ENCODE peak calls at places on chromosomes 3 and 15, in four cellular contexts. One of them, this sample, is unnamed. For H3K9me3, the result is how much of the 10 kb centered on the place peaks cover.

GRCh38 chr15:94265009-94265408 is 33.6 kb downstream of the MCTP2 start:
- DNase-seq in ovary: no peak
- DNase-seq in transverse colon: no peak
- DNase-seq in AG04450: no peak
- DNase-seq in this sample: no peak

GRCh38 chr3:194339356-194339755 is 11.8 kb downstream of the CPN2 start:
- DNase-seq in transverse colon: no peak
- DNase-seq in AG04450: no peak
- DNase-seq in ovary: no peak
- DNase-seq in this sample: no peak

GRCh38 chr3:62387251-62387650 is 13.9 kb upstream of the FEZF2 start:
- DNase-seq in ovary: no peak
- DNase-seq in AG04450: no peak
- DNase-seq in transverse colon: no peak
- DNase-seq in this sample: no peak

GRCh38 chr15:98548172-98548971 is 100.0 kb upstream of the IGF1R start:
- DNase-seq in transverse colon: peak
- DNase-seq in ovary: peak
- DNase-seq in AG04450: peak
- DNase-seq in this sample: peak

GRCh38 chr15:70492240-70493177 is 270.8 kb downstream of the UACA start:
- DNase-seq in ovary: peak
- DNase-seq in transverse colon: peak
- DNase-seq in AG04450: no peak
- DNase-seq in this sample: peak

GRCh38 chr15:45842151-45842550 is 207.3 kb downstream of the SQOR start:
- DNase-seq in transverse colon: peak
- DNase-seq in AG04450: no peak
- DNase-seq in ovary: no peak
- DNase-seq in this sample: no peak

GRCh38 chr3:145035682-145036081 is 1064.1 kb downstream of the DIPK2A start:
- DNase-seq in transverse colon: no peak
- DNase-seq in ovary: no peak
- DNase-seq in AG04450: no peak
- DNase-seq in this sample: no peak

GRCh38 chr3:151477596-151478375 is 16.9 kb upstream of the IGSF10 start:
- DNase-seq in transverse colon: no peak
- DNase-seq in ovary: no peak
- DNase-seq in AG04450: no peak
- DNase-seq in this sample: no peak

GRCh38 chr3:126083138-126083445 is 832 bp downstream of the SLC41A3 start:
- DNase-seq in ovary: no peak
- DNase-seq in AG04450: no peak
- DNase-seq in transverse colon: no peak
- DNase-seq in this sample: no peak

GRCh38 chr3:140376136-140376889 is 301.6 kb upstream of the TRIM42 start:
- DNase-seq in AG04450: no peak
- DNase-seq in transverse colon: no peak
- DNase-seq in ovary: no peak
- DNase-seq in this sample: no peak

GRCh38 chr3:111589303-111590095 is 5.6 kb downstream of the ZBED2 start:
- DNase-seq in ovary: no peak
- DNase-seq in AG04450: no peak
- DNase-seq in transverse colon: no peak
- DNase-seq in this sample: no peak

GRCh38 chr3:140455476-140455875 is 222.4 kb upstream of the TRIM42 start:
- DNase-seq in transverse colon: no peak
- DNase-seq in ovary: no peak
- DNase-seq in AG04450: no peak
- DNase-seq in this sample: no peak

GRCh38 chr3:170437151-170437550 is 18.5 kb downstream of the CLDN11 start:
- DNase-seq in transverse colon: no peak
- DNase-seq in AG04450: no peak
- DNase-seq in ovary: no peak
- DNase-seq in this sample: no peak

GRCh38 chr3:59850352-59850870 is 800.6 kb upstream of the CFAP20DC start:
- DNase-seq in AG04450: no peak
- DNase-seq in transverse colon: no peak
- DNase-seq in ovary: no peak
- DNase-seq in this sample: no peak

GRCh38 chr3:63565220-63565619 is 87.3 kb upstream of the SNTN start:
- DNase-seq in transverse colon: no peak
- DNase-seq in ovary: no peak
- DNase-seq in AG04450: no peak
- DNase-seq in this sample: no peak

GRCh38 chr15:97504031-97504430 is 456.5 kb upstream of the ARRDC4 start:
- DNase-seq in ovary: no peak
- DNase-seq in AG04450: no peak
- DNase-seq in transverse colon: no peak
- DNase-seq in this sample: no peak

GRCh38 chr3:187473778-187474406 is 105.7 kb downstream of the RTP4 start:
- DNase-seq in AG04450: no peak
- DNase-seq in transverse colon: no peak
- DNase-seq in ovary: no peak
- DNase-seq in this sample: no peak

GRCh38 chr3:185527364-185527763 is 25.0 kb downstream of the LIPH start:
- DNase-seq in transverse colon: no peak
- DNase-seq in AG04450: no peak
- DNase-seq in ovary: no peak
- DNase-seq in this sample: no peak

GRCh38 chr3:157388976-157389375 is 47.7 kb upstream of the PTX3 start:
- DNase-seq in ovary: no peak
- DNase-seq in transverse colon: no peak
- DNase-seq in AG04450: peak
- DNase-seq in this sample: no peak

GRCh38 chr3:32973982-32974381 is 22.5 kb downstream of the CCR4 start:
- DNase-seq in ovary: no peak
- DNase-seq in transverse colon: no peak
- DNase-seq in AG04450: peak
- DNase-seq in this sample: no peak

GRCh38 chr3:133384331-133385027 is 15.4 kb upstream of the BFSP2 start:
- DNase-seq in AG04450: peak
- DNase-seq in transverse colon: peak
- DNase-seq in ovary: peak
- DNase-seq in this sample: peak

GRCh38 chr3:196553551-196553950 is 14.8 kb downstream of the WDR53 start:
- DNase-seq in ovary: no peak
- DNase-seq in transverse colon: no peak
- DNase-seq in AG04450: no peak
- DNase-seq in this sample: no peak

GRCh38 chr15:72472907-72473669 is 1.0 kb upstream of the ARIH1 start:
- DNase-seq in AG04450: no peak
- DNase-seq in ovary: no peak
- DNase-seq in transverse colon: no peak
- DNase-seq in this sample: no peak

GRCh38 chr3:105137911-105138310 is 228.8 kb upstream of the ALCAM start:
- DNase-seq in AG04450: no peak
- DNase-seq in ovary: no peak
- DNase-seq in transverse colon: no peak
- DNase-seq in this sample: no peak

GRCh38 chr15:31214158-31214863 is 112.3 kb upstream of the KLF13 start:
- DNase-seq in ovary: no peak
- DNase-seq in AG04450: no peak
- DNase-seq in transverse colon: no peak
- DNase-seq in this sample: no peak

GRCh38 chr15:55344206-55344605 is 25.2 kb downstream of the PIGB start:
- DNase-seq in transverse colon: no peak
- DNase-seq in AG04450: no peak
- DNase-seq in ovary: no peak
- DNase-seq in this sample: no peak

GRCh38 chr3:46369675-46370132 is 1.0 kb upstream of the CCR5 start:
- DNase-seq in ovary: no peak
- DNase-seq in transverse colon: no peak
- DNase-seq in AG04450: no peak
- DNase-seq in this sample: no peak

GRCh38 chr3:165256554-165256953 is 60.4 kb upstream of the SLITRK3 start:
- DNase-seq in AG04450: no peak
- DNase-seq in transverse colon: no peak
- DNase-seq in ovary: no peak
- DNase-seq in this sample: no peak

GRCh38 chr3:76403556-76403955 is 618.2 kb upstream of the ZNF717 start:
- DNase-seq in transverse colon: no peak
- DNase-seq in ovary: no peak
- DNase-seq in AG04450: peak
- DNase-seq in this sample: no peak

GRCh38 chr15:85361306-85361705 is 19.1 kb upstream of the AKAP13 start:
- DNase-seq in ovary: no peak
- DNase-seq in transverse colon: no peak
- DNase-seq in AG04450: no peak
- DNase-seq in this sample: no peak

GRCh38 chr3:33439421-33440327 is 531 bp downstream of the UBP1 start:
- DNase-seq in transverse colon: peak
- DNase-seq in ovary: peak
- DNase-seq in AG04450: no peak
- DNase-seq in this sample: peak

GRCh38 chr3:120449701-120450216 is 1.0 kb downstream of the FSTL1 start:
- DNase-seq in ovary: peak
- DNase-seq in AG04450: no peak
- DNase-seq in transverse colon: no peak
- DNase-seq in this sample: no peak

GRCh38 chr3:42025388-42026138 is 63.7 kb upstream of the ULK4 start:
- DNase-seq in ovary: peak
- DNase-seq in transverse colon: peak
- DNase-seq in AG04450: peak
- DNase-seq in this sample: peak

GRCh38 chr3:107432013-107432515 is 54.8 kb downstream of the CCDC54 start:
- DNase-seq in AG04450: no peak
- DNase-seq in ovary: peak
- DNase-seq in transverse colon: peak
- DNase-seq in this sample: no peak

GRCh38 chr15:85356276-85356675 is 24.1 kb upstream of the AKAP13 start:
- DNase-seq in AG04450: no peak
- DNase-seq in ovary: no peak
- DNase-seq in transverse colon: no peak
- DNase-seq in this sample: no peak

GRCh38 chr15:89367485-89368451 is 33.1 kb upstream of the POLG start:
- DNase-seq in ovary: no peak
- DNase-seq in AG04450: no peak
- DNase-seq in transverse colon: no peak
- DNase-seq in this sample: no peak

GRCh38 chr15:39456582-39457330 is 124.1 kb upstream of the THBS1 start:
- DNase-seq in AG04450: no peak
- DNase-seq in transverse colon: no peak
- DNase-seq in ovary: no peak
- DNase-seq in this sample: no peak

GRCh38 chr3:132283440-132283839 is 33.8 kb upstream of the ACP3 start:
- DNase-seq in AG04450: no peak
- DNase-seq in ovary: no peak
- DNase-seq in transverse colon: no peak
- DNase-seq in this sample: no peak

GRCh38 chr3:101179637-101180036 is 140.7 kb downstream of the IMPG2 start:
- DNase-seq in AG04450: no peak
- DNase-seq in ovary: no peak
- DNase-seq in transverse colon: no peak
- DNase-seq in this sample: no peak

GRCh38 chr3:116020989-116021388 is 397.7 kb downstream of the GAP43 start:
- DNase-seq in ovary: no peak
- DNase-seq in transverse colon: no peak
- DNase-seq in AG04450: no peak
- DNase-seq in this sample: no peak

DNA sequence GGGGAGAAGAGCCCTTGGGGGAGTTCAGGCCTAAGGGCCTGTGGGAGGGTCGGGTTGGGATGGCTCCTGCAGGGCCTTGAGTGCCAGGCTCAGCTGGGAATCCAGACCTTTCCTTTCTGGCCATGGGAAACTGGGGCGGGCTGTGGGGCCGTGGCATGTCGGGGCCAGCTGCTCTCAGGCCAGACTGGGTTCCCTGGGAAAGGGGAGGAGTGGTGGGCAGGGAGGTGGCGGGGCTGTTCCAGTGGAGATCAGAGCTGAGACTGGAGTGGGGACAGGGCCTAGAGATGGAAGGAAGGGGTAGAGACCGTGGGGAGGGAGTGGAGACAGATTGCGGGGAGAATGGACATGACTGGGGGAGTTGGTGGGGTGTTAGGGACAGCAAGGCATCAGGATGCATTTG is 20.3 kb downstream of the FBLN2 start:
- DNase-seq in transverse colon: no peak
- DNase-seq in ovary: no peak
- DNase-seq in AG04450: no peak
- DNase-seq in this sample: no peak
- H3K27ac ChIP-seq in transverse colon: no peak
- H3K27ac ChIP-seq in ovary: no peak
- H3K27ac ChIP-seq in AG04450: no peak
- H3K27ac ChIP-seq in this sample: no peak

GRCh38 chr15:27382296-27382695 is 411.3 kb downstream of the GABRG3 start:
- DNase-seq in transverse colon: no peak
- DNase-seq in AG04450: no peak
- DNase-seq in ovary: no peak
- DNase-seq in this sample: no peak
- H3K9me3 ChIP-seq in transverse colon: under half
- H3K9me3 ChIP-seq in AG04450: under half
- H3K9me3 ChIP-seq in ovary: under half
- H3K9me3 ChIP-seq in this sample: under half

DNA sequence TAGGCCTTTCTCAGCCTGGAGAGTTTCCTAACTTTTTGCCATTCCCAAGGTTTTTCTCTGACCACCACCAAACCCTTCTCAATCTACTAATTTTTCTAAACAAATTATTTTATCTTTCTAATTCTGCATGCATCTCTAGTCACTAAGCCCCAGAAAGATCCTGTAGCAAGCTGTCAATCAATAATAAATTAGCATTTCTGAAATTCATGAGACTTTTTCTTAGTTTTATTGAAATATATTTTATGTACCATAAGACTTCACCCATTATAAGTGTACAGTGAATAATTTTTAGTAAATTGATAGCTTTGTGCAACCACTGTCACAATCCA is 22.4 kb upstream of the AP4E1 start:
- DNase-seq in AG04450: no peak
- DNase-seq in ovary: no peak
- DNase-seq in transverse colon: no peak
- DNase-seq in this sample: no peak
- H3K27ac ChIP-seq in AG04450: peak
- H3K27ac ChIP-seq in ovary: no peak
- H3K27ac ChIP-seq in transverse colon: no peak
- H3K27ac ChIP-seq in this sample: peak

DNA sequence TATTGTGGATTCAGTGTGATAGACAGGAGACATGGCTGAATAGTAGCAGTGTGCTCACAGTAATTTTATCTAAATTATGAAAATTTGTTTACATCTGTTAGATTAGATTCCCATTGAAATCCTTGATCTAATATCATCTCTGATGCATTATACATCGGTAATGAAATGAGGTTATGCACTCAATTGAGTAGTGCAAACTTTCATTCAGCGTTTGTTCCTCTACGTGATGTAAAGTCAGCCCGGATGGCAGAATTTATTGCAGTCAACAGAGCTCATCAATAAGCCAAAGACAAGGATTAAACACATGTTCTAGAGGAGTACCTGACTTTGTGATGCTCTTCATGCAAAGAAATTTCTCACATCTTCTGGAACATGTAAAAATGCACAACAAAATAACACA is 549.2 kb downstream of the GOLGA6L6 start:
- DNase-seq in transverse colon: no peak
- DNase-seq in ovary: no peak
- DNase-seq in AG04450: no peak
- DNase-seq in this sample: no peak
- H3K9me3 ChIP-seq in transverse colon: under half
- H3K9me3 ChIP-seq in ovary: under half
- H3K9me3 ChIP-seq in AG04450: under half
- H3K9me3 ChIP-seq in this sample: under half

GRCh38 chr15:62124176-62124952 is 40.7 kb downstream of the C2CD4B start:
- DNase-seq in AG04450: no peak
- DNase-seq in transverse colon: no peak
- DNase-seq in ovary: no peak
- DNase-seq in this sample: no peak
- H3K27ac ChIP-seq in AG04450: no peak
- H3K27ac ChIP-seq in transverse colon: peak
- H3K27ac ChIP-seq in ovary: no peak
- H3K27ac ChIP-seq in this sample: peak